ENCODE peak calls at places on chromosomes 5 and 9, in ten cellular contexts. P is mesendoderm; G is cardiac muscle cell; R is neuronal stem cell; E is A549; I is DND-41; O is mesenchymal stem cell; V is OCI-LY7; C is CD4-positive, alpha-beta memory T cell; N is heart left ventricle. H is an unnamed sample.

GRCh38 chr5:152271420-152271819 is 133.7 kb downstream of the NMUR2 start:
- DNase-seq in R (peak), N (no peak), P (peak), O (no peak), G (peak), I (no peak), C (no peak), E (peak), V (peak), H (no peak)

GRCh38 chr9:115808695-115809094 is 344.9 kb upstream of the PAPPA start:
- DNase-seq in G (no peak), R (no peak), E (no peak), V (no peak), I (no peak), O (peak), P (no peak), N (no peak), C (no peak), H (no peak)

GRCh38 chr9:111094433-111095421 is 56.5 kb upstream of the LPAR1 start:
- DNase-seq in V (no peak), G (no peak), N (no peak), E (peak), O (peak), C (no peak), P (no peak), R (no peak), I (no peak), H (no peak)

GRCh38 chr5:10329808-10330481 is 22.2 kb upstream of the CMBL start:
- DNase-seq in V (no peak), C (no peak), I (no peak), G (no peak), E (no peak), P (no peak), R (no peak), N (peak), O (peak), H (peak)

GRCh38 chr5:172059661-172060100 is 53.2 kb upstream of the FBXW11 start:
- DNase-seq in I (peak), P (peak), R (no peak), G (no peak), N (no peak), C (no peak), E (no peak), V (peak), O (peak), H (peak)

GRCh38 chr5:79225026-79225425 is 10.9 kb upstream of the JMY start:
- DNase-seq in N (no peak), I (no peak), V (no peak), P (no peak), C (no peak), R (no peak), E (no peak), G (no peak), O (no peak), H (no peak)

GRCh38 chr9:72554221-72554641 is 32.8 kb downstream of the TMC1 start:
- DNase-seq in G (no peak), V (no peak), I (no peak), N (no peak), O (peak), C (no peak), E (peak), P (peak), R (no peak), H (no peak)

GRCh38 chr9:72140582-72140981 is 8.7 kb upstream of the GDA start:
- DNase-seq in I (no peak), C (no peak), P (peak), E (peak), O (no peak), R (no peak), V (no peak), N (no peak), G (no peak), H (no peak)

GRCh38 chr5:79512692-79513518 is 1.0 kb downstream of the HOMER1 start:
- DNase-seq in N (no peak), P (peak), E (no peak), G (peak), O (peak), I (no peak), C (peak), V (peak), R (peak), H (peak)

GRCh38 chr9:20358201-20358600 is 264.1 kb downstream of the MLLT3 start:
- DNase-seq in C (no peak), N (no peak), E (peak), V (no peak), O (peak), P (no peak), I (no peak), R (no peak), G (no peak), H (no peak)

GRCh38 chr9:27377811-27378345 is 80.9 kb upstream of the EQTN start:
- DNase-seq in E (no peak), R (no peak), I (no peak), C (no peak), P (no peak), O (no peak), V (peak), N (no peak), G (no peak), H (no peak)

GRCh38 chr9:137719194-137719593 is 100.4 kb downstream of the EHMT1 start:
- DNase-seq in G (no peak), N (no peak), C (no peak), I (no peak), E (no peak), O (no peak), P (no peak), V (no peak), R (no peak), H (no peak)

GRCh38 chr9:87212563-87213154 is 265.4 kb upstream of the GAS1 start:
- DNase-seq in G (no peak), O (peak), I (no peak), P (peak), C (no peak), E (no peak), V (no peak), R (no peak), N (no peak), H (peak)

GRCh38 chr5:116573617-116574431 is 799 bp downstream of the SEMA6A start:
- DNase-seq in V (no peak), P (peak), N (peak), G (peak), I (no peak), C (no peak), O (peak), R (peak), E (peak), H (peak)

GRCh38 chr5:176178789-176179188 is 59.4 kb upstream of the SIMC1 start:
- DNase-seq in O (no peak), N (no peak), I (no peak), C (no peak), P (no peak), G (no peak), E (peak), V (no peak), R (no peak), H (no peak)

GRCh38 chr9:133160742-133161541 is 2.8 kb downstream of the GBGT1 start:
- DNase-seq in G (peak), P (peak), R (no peak), V (peak), N (no peak), C (peak), E (peak), I (peak), O (peak), H (peak)

GRCh38 chr5:40518511-40518917 is 161.2 kb upstream of the PTGER4 start:
- DNase-seq in I (no peak), O (no peak), P (no peak), R (no peak), G (no peak), E (peak), N (no peak), V (no peak), C (no peak), H (peak)

GRCh38 chr5:1897386-1897785 is 14.7 kb upstream of the IRX4 start:
- DNase-seq in C (no peak), G (no peak), O (no peak), V (no peak), I (no peak), R (no peak), E (no peak), P (no peak), N (peak), H (no peak)

GRCh38 chr5:31186672-31187267 is 6.7 kb upstream of the CDH6 start:
- DNase-seq in G (peak), E (peak), N (no peak), P (peak), C (no peak), O (peak), R (peak), V (peak), I (no peak), H (no peak)

GRCh38 chr9:35826071-35826701 is 2.3 kb downstream of the FAM221B start:
- DNase-seq in O (peak), G (peak), N (no peak), I (peak), C (peak), P (peak), V (peak), R (peak), E (peak), H (peak)

GRCh38 chr5:83340511-83340918 is 131.0 kb upstream of the VCAN start:
- DNase-seq in P (no peak), R (no peak), V (no peak), I (peak), E (no peak), C (peak), G (no peak), N (no peak), O (no peak), H (no peak)

GRCh38 chr9:87498816-87499454 is 1.3 kb downstream of the DAPK1 start:
- DNase-seq in G (peak), O (no peak), P (no peak), I (no peak), R (peak), N (no peak), C (no peak), E (no peak), V (no peak), H (peak)

GRCh38 chr5:132464155-132464939 is 26.2 kb downstream of the IRF1 start:
- DNase-seq in V (peak), R (no peak), I (peak), C (peak), P (peak), G (no peak), O (peak), E (no peak), N (no peak), H (peak)

GRCh38 chr5:132461671-132462070 is 28.9 kb downstream of the IRF1 start:
- DNase-seq in I (no peak), R (no peak), N (no peak), V (no peak), G (no peak), C (no peak), O (no peak), P (no peak), E (no peak), H (no peak)

GRCh38 chr5:132462856-132463745 is 27.5 kb downstream of the IRF1 start:
- DNase-seq in O (no peak), G (no peak), V (no peak), E (no peak), N (no peak), R (no peak), P (no peak), I (peak), C (no peak), H (peak)

GRCh38 chr5:132465095-132465707 is 25.4 kb downstream of the IRF1 start:
- DNase-seq in E (no peak), R (no peak), O (peak), G (no peak), C (peak), P (peak), V (no peak), N (no peak), I (peak), H (peak)

GRCh38 chr5:132463808-132464154 is 26.8 kb downstream of the IRF1 start:
- DNase-seq in N (no peak), I (peak), C (peak), R (no peak), E (no peak), P (no peak), V (no peak), G (no peak), O (no peak), H (no peak)
- H3K27ac ChIP-seq in N (peak), I (peak), C (peak), R (no peak), E (peak), P (no peak), V (no peak), G (no peak), O (peak), H (peak)

GRCh38 chr5:145681686-145682085 is 153.5 kb downstream of the PRELID2 start:
- DNase-seq in O (peak), N (no peak), P (peak), C (no peak), R (peak), E (peak), V (peak), G (peak), I (peak), H (peak)

GRCh38 chr5:145678255-145678654 is 156.9 kb downstream of the PRELID2 start:
- DNase-seq in E (no peak), I (no peak), C (no peak), V (no peak), R (no peak), O (no peak), G (no peak), P (no peak), N (no peak), H (no peak)

GRCh38 chr5:145680744-145681143 is 154.4 kb downstream of the PRELID2 start:
- DNase-seq in C (no peak), I (no peak), R (no peak), P (no peak), G (no peak), O (no peak), V (no peak), E (no peak), N (no peak), H (no peak)

GRCh38 chr5:145681216-145681615 is 153.9 kb downstream of the PRELID2 start:
- DNase-seq in V (no peak), I (no peak), G (no peak), P (no peak), C (no peak), E (no peak), O (no peak), N (no peak), R (no peak), H (no peak)

GRCh38 chr5:145680169-145680568 is 155.0 kb downstream of the PRELID2 start:
- DNase-seq in P (peak), V (peak), R (no peak), I (no peak), O (no peak), N (no peak), C (no peak), E (no peak), G (no peak), H (peak)
- H3K4me3 ChIP-seq in P (no peak), V (no peak), R (no peak), I (no peak), O (no peak), N (no peak), C (no peak), E (no peak), G (no peak), H (no peak)

DNA sequence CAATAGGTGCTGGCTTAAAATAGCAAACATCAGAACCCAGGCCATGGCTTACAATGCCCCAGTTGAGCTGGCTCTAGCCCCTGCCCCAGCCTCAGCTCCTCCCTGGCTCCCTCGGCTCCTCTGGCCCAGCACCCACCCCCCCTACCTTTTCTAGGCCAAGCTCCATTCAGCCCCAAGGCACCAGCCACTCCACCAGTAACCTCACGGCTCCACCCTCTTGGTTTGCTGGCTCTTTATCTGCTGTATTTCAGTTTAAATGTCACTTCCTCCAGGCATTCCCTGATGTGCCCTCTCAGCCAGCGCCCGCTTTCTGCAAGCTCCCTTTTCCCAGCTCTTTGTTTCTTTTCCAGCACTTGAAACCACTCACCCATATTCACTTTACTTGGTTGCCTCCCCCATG is 10.6 kb downstream of the C1QTNF2 start:
- DNase-seq in E (no peak), O (no peak), G (peak), R (no peak), P (peak), N (no peak), C (no peak), I (no peak), V (no peak), H (no peak)
- H3K27ac ChIP-seq in E (no peak), O (no peak), G (no peak), R (no peak), P (no peak), N (no peak), C (no peak), I (no peak), V (no peak), H (no peak)

GRCh38 chr9:95764920-95765319 is 110.6 kb upstream of the ERCC6L2 start:
- DNase-seq in E (no peak), C (no peak), P (no peak), G (no peak), N (no peak), R (no peak), V (no peak), I (no peak), O (no peak), H (peak)
- H3K4me3 ChIP-seq in E (no peak), C (no peak), P (no peak), G (no peak), N (no peak), R (no peak), V (no peak), I (no peak), O (no peak), H (peak)

DNA sequence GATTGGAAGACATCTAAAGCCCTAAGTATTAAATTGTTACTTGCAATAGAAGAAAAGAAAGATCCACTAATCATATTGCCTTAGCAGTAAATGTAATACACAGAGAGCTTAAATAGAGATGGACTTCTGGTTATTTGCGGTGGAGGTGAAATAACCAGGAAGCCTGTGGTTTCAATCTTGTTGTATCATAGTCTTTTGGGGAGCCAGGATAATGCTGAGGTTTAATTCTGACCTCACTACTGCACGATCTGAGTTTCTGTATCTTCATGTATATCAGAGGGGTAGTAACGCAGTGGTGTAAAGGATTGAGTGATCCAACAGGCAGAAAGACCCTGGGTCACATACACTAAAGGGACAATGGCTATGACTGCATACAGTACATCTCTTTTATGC is 71.7 kb downstream of the ANKRD55 start:
- DNase-seq in O (no peak), N (no peak), I (no peak), C (no peak), P (no peak), G (no peak), V (no peak), R (no peak), E (no peak), H (no peak)
- H3K27ac ChIP-seq in O (no peak), N (no peak), I (no peak), C (no peak), P (no peak), G (no peak), V (no peak), R (no peak), E (peak), H (no peak)

GRCh38 chr5:74642543-74642863 is 2.0 kb upstream of the ENC1 start:
- DNase-seq in P (no peak), C (no peak), R (no peak), G (no peak), E (no peak), I (no peak), O (no peak), V (no peak), N (no peak), H (no peak)
- H3K4me3 ChIP-seq in P (no peak), C (no peak), R (no peak), G (no peak), E (no peak), I (no peak), O (no peak), V (no peak), N (no peak), H (no peak)

H was measured in SJCRH30.